ENCODE peak calls at places on chromosomes 5 and 9, in five cellular contexts. P is AG10803, S is DMS79 treated with DMSO at 0.1 percent for 48 hours, B is fibroblast of villous mesenchyme, C is KBM-7. G is an unnamed sample.

GRCh38 chr9:16090907-16091629 is 538.2 kb downstream of the CCDC171 start:
- DNase-seq in P (no peak), S (no peak), B (peak; percentile 51), C (no peak), G (no peak)

GRCh38 chr9:130284690-130285089 is 19.1 kb downstream of the HMCN2 start:
- DNase-seq in P (no peak), S (no peak), B (no peak), C (no peak), G (no peak)

GRCh38 chr5:55918097-55919035 is 67.2 kb downstream of the IL31RA start:
- DNase-seq in P (no peak), S (no peak), B (no peak), C (no peak), G (no peak)

GRCh38 chr5:34487202-34487879 is 168.8 kb upstream of the RAI14 start:
- DNase-seq in P (peak; percentile 91), S (peak; percentile 26), B (peak; percentile 88), C (no peak), G (peak; percentile 60)

GRCh38 chr9:121698627-121699270 is 47.3 kb downstream of the DAB2IP start:
- DNase-seq in P (peak; percentile 21), S (peak; percentile 31), B (no peak), C (no peak), G (no peak)

GRCh38 chr5:39194466-39195136 is 24.8 kb downstream of the FYB1 start:
- DNase-seq in P (peak; percentile 82), S (no peak), B (peak; percentile 88), C (peak; percentile 57), G (no peak)

GRCh38 chr9:97506787-97507186 is 5.3 kb downstream of the TMOD1 start:
- DNase-seq in P (no peak), S (no peak), B (no peak), C (no peak), G (no peak)

GRCh38 chr9:133728856-133729645 is 9.1 kb downstream of the SARDH start:
- DNase-seq in P (no peak), S (no peak), B (no peak), C (no peak), G (no peak)

GRCh38 chr5:132364319-132364718 is 5.2 kb upstream of the SLC22A5 start:
- DNase-seq in P (peak; percentile 92), S (no peak), B (peak; percentile 76), C (no peak), G (no peak)

GRCh38 chr5:44536650-44537260 is 147.5 kb upstream of the FGF10 start:
- DNase-seq in P (peak; percentile 37), S (no peak), B (peak; percentile 58), C (peak; percentile 34), G (no peak)

G was measured in brain pericyte.